ENCODE peak calls at places on chromosomes 7 and 10, in nine cellular contexts. One of them, this sample, is unnamed. For H3K36me3, the result is how much of the 10 kb centered on the place peaks cover.

GRCh38 chr7:15130666-15131541 is 228.4 kb upstream of the DGKB start:
- DNase-seq in tibial nerve: no peak
- DNase-seq in heart left ventricle: no peak
- DNase-seq in suprapubic skin: no peak
- DNase-seq in endothelial cell of umbilical vein: peak
- DNase-seq in Peyer's patch: no peak
- DNase-seq in body of pancreas: no peak
- DNase-seq in IMR-90: peak
- DNase-seq in adrenal gland: no peak
- DNase-seq in this sample: no peak

GRCh38 chr10:9635691-9636090 is 1382.0 kb upstream of the CELF2 start:
- DNase-seq in tibial nerve: no peak
- DNase-seq in heart left ventricle: no peak
- DNase-seq in suprapubic skin: no peak
- DNase-seq in endothelial cell of umbilical vein: no peak
- DNase-seq in Peyer's patch: no peak
- DNase-seq in body of pancreas: no peak
- DNase-seq in IMR-90: peak
- DNase-seq in adrenal gland: no peak
- DNase-seq in this sample: no peak

GRCh38 chr10:3399756-3400155 is 227.2 kb upstream of the PITRM1 start:
- DNase-seq in tibial nerve: no peak
- DNase-seq in heart left ventricle: no peak
- DNase-seq in suprapubic skin: no peak
- DNase-seq in endothelial cell of umbilical vein: peak
- DNase-seq in Peyer's patch: no peak
- DNase-seq in body of pancreas: no peak
- DNase-seq in IMR-90: peak
- DNase-seq in adrenal gland: no peak
- DNase-seq in this sample: no peak

GRCh38 chr10:50972591-50972990 is 87.2 kb upstream of the A1CF start:
- DNase-seq in tibial nerve: no peak
- DNase-seq in heart left ventricle: no peak
- DNase-seq in suprapubic skin: no peak
- DNase-seq in endothelial cell of umbilical vein: no peak
- DNase-seq in Peyer's patch: peak
- DNase-seq in body of pancreas: peak
- DNase-seq in IMR-90: no peak
- DNase-seq in adrenal gland: no peak
- DNase-seq in this sample: no peak

GRCh38 chr7:104984591-104985258 is 29.3 kb upstream of the KMT2E start:
- DNase-seq in tibial nerve: no peak
- DNase-seq in heart left ventricle: no peak
- DNase-seq in suprapubic skin: no peak
- DNase-seq in endothelial cell of umbilical vein: no peak
- DNase-seq in Peyer's patch: no peak
- DNase-seq in body of pancreas: no peak
- DNase-seq in IMR-90: no peak
- DNase-seq in adrenal gland: no peak
- DNase-seq in this sample: no peak

GRCh38 chr7:155685070-155685790 is 40.8 kb downstream of the RBM33 start:
- DNase-seq in tibial nerve: no peak
- DNase-seq in heart left ventricle: no peak
- DNase-seq in suprapubic skin: no peak
- DNase-seq in endothelial cell of umbilical vein: no peak
- DNase-seq in Peyer's patch: no peak
- DNase-seq in body of pancreas: no peak
- DNase-seq in IMR-90: no peak
- DNase-seq in adrenal gland: no peak
- DNase-seq in this sample: no peak

GRCh38 chr10:126663880-126664279 is 6.6 kb downstream of the C10orf90 start:
- DNase-seq in tibial nerve: no peak
- DNase-seq in heart left ventricle: peak
- DNase-seq in suprapubic skin: no peak
- DNase-seq in endothelial cell of umbilical vein: no peak
- DNase-seq in Peyer's patch: no peak
- DNase-seq in body of pancreas: no peak
- DNase-seq in IMR-90: peak
- DNase-seq in adrenal gland: no peak
- DNase-seq in this sample: no peak

GRCh38 chr10:116465541-116465940 is 37.9 kb downstream of the PNLIPRP3 start:
- DNase-seq in tibial nerve: no peak
- DNase-seq in heart left ventricle: no peak
- DNase-seq in suprapubic skin: no peak
- DNase-seq in endothelial cell of umbilical vein: no peak
- DNase-seq in Peyer's patch: no peak
- DNase-seq in body of pancreas: no peak
- DNase-seq in IMR-90: no peak
- DNase-seq in adrenal gland: no peak
- DNase-seq in this sample: no peak

GRCh38 chr7:76337147-76337546 is 21.6 kb downstream of the YWHAG start:
- DNase-seq in tibial nerve: no peak
- DNase-seq in heart left ventricle: no peak
- DNase-seq in suprapubic skin: no peak
- DNase-seq in endothelial cell of umbilical vein: no peak
- DNase-seq in Peyer's patch: no peak
- DNase-seq in body of pancreas: no peak
- DNase-seq in IMR-90: no peak
- DNase-seq in adrenal gland: no peak
- DNase-seq in this sample: no peak

GRCh38 chr7:26397786-26398435 is 106.2 kb downstream of the SNX10 start:
- DNase-seq in tibial nerve: no peak
- DNase-seq in heart left ventricle: peak
- DNase-seq in suprapubic skin: peak
- DNase-seq in endothelial cell of umbilical vein: no peak
- DNase-seq in Peyer's patch: peak
- DNase-seq in body of pancreas: peak
- DNase-seq in IMR-90: no peak
- DNase-seq in adrenal gland: peak
- DNase-seq in this sample: peak

GRCh38 chr10:116833986-116834760 is 15.1 kb upstream of the ENO4 start:
- DNase-seq in tibial nerve: no peak
- DNase-seq in heart left ventricle: no peak
- DNase-seq in suprapubic skin: no peak
- DNase-seq in endothelial cell of umbilical vein: no peak
- DNase-seq in Peyer's patch: no peak
- DNase-seq in body of pancreas: no peak
- DNase-seq in IMR-90: no peak
- DNase-seq in adrenal gland: no peak
- DNase-seq in this sample: no peak

GRCh38 chr10:103153765-103154197 is 39.3 kb downstream of the NT5C2 start:
- DNase-seq in tibial nerve: no peak
- DNase-seq in heart left ventricle: no peak
- DNase-seq in suprapubic skin: no peak
- DNase-seq in endothelial cell of umbilical vein: peak
- DNase-seq in Peyer's patch: no peak
- DNase-seq in body of pancreas: no peak
- DNase-seq in IMR-90: peak
- DNase-seq in adrenal gland: no peak
- DNase-seq in this sample: no peak

GRCh38 chr7:4659551-4660286 is 22.4 kb upstream of the FOXK1 start:
- DNase-seq in tibial nerve: no peak
- DNase-seq in heart left ventricle: no peak
- DNase-seq in suprapubic skin: no peak
- DNase-seq in endothelial cell of umbilical vein: no peak
- DNase-seq in Peyer's patch: no peak
- DNase-seq in body of pancreas: no peak
- DNase-seq in IMR-90: no peak
- DNase-seq in adrenal gland: no peak
- DNase-seq in this sample: no peak

GRCh38 chr7:1662101-1662500 is 8.0 kb upstream of the ELFN1 start:
- DNase-seq in tibial nerve: no peak
- DNase-seq in heart left ventricle: peak
- DNase-seq in suprapubic skin: peak
- DNase-seq in endothelial cell of umbilical vein: no peak
- DNase-seq in Peyer's patch: peak
- DNase-seq in body of pancreas: no peak
- DNase-seq in IMR-90: no peak
- DNase-seq in adrenal gland: no peak
- DNase-seq in this sample: no peak

GRCh38 chr10:127556911-127557310 is 7.8 kb downstream of the NPS start:
- DNase-seq in tibial nerve: no peak
- DNase-seq in heart left ventricle: no peak
- DNase-seq in suprapubic skin: no peak
- DNase-seq in endothelial cell of umbilical vein: no peak
- DNase-seq in Peyer's patch: no peak
- DNase-seq in body of pancreas: no peak
- DNase-seq in IMR-90: no peak
- DNase-seq in adrenal gland: peak
- DNase-seq in this sample: no peak

GRCh38 chr10:79303631-79304478 is 43.4 kb upstream of the PPIF start:
- DNase-seq in tibial nerve: no peak
- DNase-seq in heart left ventricle: no peak
- DNase-seq in suprapubic skin: no peak
- DNase-seq in endothelial cell of umbilical vein: no peak
- DNase-seq in Peyer's patch: no peak
- DNase-seq in body of pancreas: no peak
- DNase-seq in IMR-90: no peak
- DNase-seq in adrenal gland: no peak
- DNase-seq in this sample: no peak

GRCh38 chr7:136214356-136214755 is 237.2 kb upstream of the MTPN start:
- DNase-seq in tibial nerve: no peak
- DNase-seq in heart left ventricle: no peak
- DNase-seq in suprapubic skin: no peak
- DNase-seq in endothelial cell of umbilical vein: no peak
- DNase-seq in Peyer's patch: no peak
- DNase-seq in body of pancreas: no peak
- DNase-seq in IMR-90: peak
- DNase-seq in adrenal gland: no peak
- DNase-seq in this sample: no peak

GRCh38 chr7:34430456-34430855 is 227.6 kb upstream of the NPSR1 start:
- DNase-seq in tibial nerve: no peak
- DNase-seq in heart left ventricle: no peak
- DNase-seq in suprapubic skin: no peak
- DNase-seq in endothelial cell of umbilical vein: peak
- DNase-seq in Peyer's patch: no peak
- DNase-seq in body of pancreas: no peak
- DNase-seq in IMR-90: peak
- DNase-seq in adrenal gland: peak
- DNase-seq in this sample: no peak

GRCh38 chr7:70711441-70711840 is 420.5 kb upstream of the GALNT17 start:
- DNase-seq in tibial nerve: no peak
- DNase-seq in heart left ventricle: no peak
- DNase-seq in suprapubic skin: no peak
- DNase-seq in endothelial cell of umbilical vein: no peak
- DNase-seq in Peyer's patch: no peak
- DNase-seq in body of pancreas: no peak
- DNase-seq in IMR-90: no peak
- DNase-seq in adrenal gland: no peak
- DNase-seq in this sample: no peak

DNA sequence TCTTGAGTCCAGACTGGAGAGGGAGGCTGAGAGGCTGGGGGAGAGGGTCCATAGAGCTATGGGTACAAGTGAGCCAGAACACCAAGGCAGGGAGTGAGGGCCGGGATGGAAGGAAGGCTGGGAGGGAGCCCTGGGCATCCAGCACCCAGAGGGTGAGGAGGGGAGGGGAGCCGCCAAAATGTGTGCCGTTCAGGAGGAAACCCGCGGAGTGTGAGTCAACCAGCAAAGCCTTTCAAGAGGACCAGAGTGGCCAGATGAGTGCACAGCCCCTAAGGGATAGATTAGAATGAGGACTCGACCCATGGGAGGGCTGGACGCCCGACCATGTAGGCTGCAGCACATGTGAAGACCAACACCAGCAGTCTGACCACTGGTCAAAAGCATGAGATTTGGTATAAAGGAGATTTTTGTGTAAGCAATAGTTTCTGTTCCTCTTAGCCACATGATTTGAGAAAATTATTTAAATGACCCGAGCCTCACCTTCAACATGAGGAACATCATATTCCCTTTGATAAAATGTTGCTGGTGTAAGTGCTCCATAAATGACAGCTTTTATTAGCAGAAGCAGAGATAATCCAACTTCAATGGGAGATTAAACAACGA is 179.7 kb upstream of the GRB10 start:
- DNase-seq in tibial nerve: no peak
- DNase-seq in heart left ventricle: no peak
- DNase-seq in suprapubic skin: no peak
- DNase-seq in endothelial cell of umbilical vein: no peak
- DNase-seq in Peyer's patch: no peak
- DNase-seq in body of pancreas: no peak
- DNase-seq in IMR-90: no peak
- DNase-seq in adrenal gland: no peak
- DNase-seq in this sample: no peak
- TF ChIP-seq CTCF in tibial nerve: no peak
- TF ChIP-seq CTCF in heart left ventricle: no peak
- TF ChIP-seq CTCF in suprapubic skin: no peak
- TF ChIP-seq CTCF in endothelial cell of umbilical vein: no peak
- TF ChIP-seq CTCF in Peyer's patch: no peak
- TF ChIP-seq CTCF in body of pancreas: no peak
- TF ChIP-seq CTCF in IMR-90: no peak
- TF ChIP-seq CTCF in adrenal gland: no peak
- TF ChIP-seq CTCF in this sample: no peak

GRCh38 chr10:131900350-131901152 is at the start of gene PPP2R2D:
- DNase-seq in tibial nerve: peak
- DNase-seq in heart left ventricle: peak
- DNase-seq in suprapubic skin: peak
- DNase-seq in endothelial cell of umbilical vein: peak
- DNase-seq in Peyer's patch: peak
- DNase-seq in body of pancreas: peak
- DNase-seq in IMR-90: peak
- DNase-seq in adrenal gland: peak
- DNase-seq in this sample: peak
- TF ChIP-seq POLR2A in tibial nerve: peak
- TF ChIP-seq POLR2A in heart left ventricle: no peak
- TF ChIP-seq POLR2A in suprapubic skin: peak
- TF ChIP-seq POLR2A in endothelial cell of umbilical vein: peak
- TF ChIP-seq POLR2A in Peyer's patch: peak
- TF ChIP-seq POLR2A in body of pancreas: peak
- TF ChIP-seq POLR2A in IMR-90: no peak
- TF ChIP-seq POLR2A in adrenal gland: peak
- TF ChIP-seq POLR2A in this sample: peak

GRCh38 chr7:47330561-47331178 is 251.2 kb downstream of the TNS3 start:
- DNase-seq in tibial nerve: no peak
- DNase-seq in heart left ventricle: no peak
- DNase-seq in suprapubic skin: no peak
- DNase-seq in endothelial cell of umbilical vein: no peak
- DNase-seq in Peyer's patch: peak
- DNase-seq in body of pancreas: no peak
- DNase-seq in IMR-90: no peak
- DNase-seq in adrenal gland: no peak
- DNase-seq in this sample: no peak
- H3K36me3 ChIP-seq in tibial nerve: under half
- H3K36me3 ChIP-seq in heart left ventricle: half or more
- H3K36me3 ChIP-seq in suprapubic skin: under half
- H3K36me3 ChIP-seq in endothelial cell of umbilical vein: under half
- H3K36me3 ChIP-seq in Peyer's patch: under half
- H3K36me3 ChIP-seq in body of pancreas: under half
- H3K36me3 ChIP-seq in IMR-90: under half
- H3K36me3 ChIP-seq in adrenal gland: under half
- H3K36me3 ChIP-seq in this sample: under half

DNA sequence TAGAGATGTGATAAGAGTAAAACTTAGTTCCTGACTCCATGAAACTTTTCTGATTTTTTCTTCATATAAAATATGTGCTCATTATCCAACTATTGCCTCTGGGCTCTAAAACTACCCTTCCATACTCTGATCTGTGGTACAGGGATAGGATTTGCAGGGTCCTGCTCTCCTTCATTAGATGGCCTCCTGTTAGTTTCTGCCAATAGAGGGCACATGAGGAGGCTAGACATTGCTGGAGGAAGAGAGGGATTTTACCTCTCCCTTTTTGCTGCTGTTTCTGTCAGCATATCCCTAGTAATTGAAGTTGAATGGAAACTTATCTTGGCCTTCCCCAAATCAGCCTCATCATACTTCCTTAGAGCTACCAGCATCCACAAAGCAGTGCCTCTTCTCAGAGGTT is 269.4 kb downstream of the NXPH1 start:
- DNase-seq in tibial nerve: no peak
- DNase-seq in heart left ventricle: no peak
- DNase-seq in suprapubic skin: no peak
- DNase-seq in endothelial cell of umbilical vein: no peak
- DNase-seq in Peyer's patch: no peak
- DNase-seq in body of pancreas: no peak
- DNase-seq in IMR-90: no peak
- DNase-seq in adrenal gland: no peak
- DNase-seq in this sample: no peak
- TF ChIP-seq CTCF in tibial nerve: no peak
- TF ChIP-seq CTCF in heart left ventricle: no peak
- TF ChIP-seq CTCF in suprapubic skin: no peak
- TF ChIP-seq CTCF in endothelial cell of umbilical vein: no peak
- TF ChIP-seq CTCF in Peyer's patch: no peak
- TF ChIP-seq CTCF in body of pancreas: no peak
- TF ChIP-seq CTCF in IMR-90: no peak
- TF ChIP-seq CTCF in adrenal gland: no peak
- TF ChIP-seq CTCF in this sample: no peak